ENCODE peak calls at places on chromosomes 2 and 18, in seven cellular contexts. I, A, P, H, T, Q and Z are unnamed samples.

GRCh38 chr2:242038166-242038927 is 168.8 kb downstream of the RTP5 start:
- DNase-seq in T (no peak), P (peak; percentile 67), H (no peak), I (no peak), Q (no peak), A (no peak), Z (no peak)

GRCh38 chr2:160791884-160792283 is 298.3 kb upstream of the RBMS1 start:
- DNase-seq in P (no peak), Q (no peak), I (no peak), T (no peak), A (no peak), H (no peak), Z (no peak)

GRCh38 chr2:73716518-73717250 is 20.5 kb downstream of the TPRKB start:
- DNase-seq in T (no peak), P (peak; percentile 73), H (no peak), I (peak; percentile 77), A (no peak), Q (no peak), Z (no peak)

GRCh38 chr18:59988098-59988706 is 88.4 kb downstream of the PMAIP1 start:
- DNase-seq in H (peak; percentile 49), A (no peak), P (peak; percentile 23), T (peak; percentile 38), I (peak; percentile 52), Q (no peak), Z (peak; percentile 20)

GRCh38 chr2:85312404-85312803 is 15.4 kb downstream of the TGOLN2 start:
- DNase-seq in A (no peak), I (no peak), P (no peak), T (no peak), H (no peak), Q (no peak), Z (no peak)

GRCh38 chr2:85754313-85755095 is 713 bp downstream of the ATOH8 start:
- DNase-seq in I (no peak), H (no peak), P (peak; percentile 77), Q (peak; percentile 80), A (no peak), T (peak; percentile 77), Z (no peak)

GRCh38 chr2:219155054-219155644 is 5.5 kb downstream of the NHEJ1 start:
- DNase-seq in P (peak; percentile 83), T (peak; percentile 73), I (peak; percentile 81), Q (no peak), A (no peak), H (peak; percentile 78), Z (peak; percentile 79)

GRCh38 chr2:136207030-136207623 is 89.2 kb upstream of the CXCR4 start:
- DNase-seq in I (no peak), P (no peak), H (no peak), Q (no peak), A (peak; percentile 68), T (no peak), Z (no peak)

GRCh38 chr2:145287686-145288085 is 767.8 kb upstream of the ZEB2 start:
- DNase-seq in I (no peak), H (no peak), A (no peak), Q (no peak), T (no peak), P (no peak), Z (no peak)

GRCh38 chr2:208098267-208098666 is 26.1 kb downstream of the CRYGD start:
- DNase-seq in H (no peak), Q (peak; percentile 23), P (no peak), I (no peak), T (no peak), A (no peak), Z (no peak)

GRCh38 chr2:118016911-118017310 is 3.0 kb upstream of the CCDC93 start:
- DNase-seq in P (no peak), Q (no peak), A (no peak), T (no peak), I (no peak), H (no peak), Z (no peak)

GRCh38 chr2:18986046-18986445 is 372.4 kb downstream of the OSR1 start:
- DNase-seq in I (no peak), A (no peak), H (no peak), T (no peak), P (no peak), Q (no peak), Z (no peak)

GRCh38 chr2:85445316-85446295 is 27.1 kb downstream of the SH2D6 start:
- DNase-seq in H (no peak), I (no peak), T (peak; percentile 73), A (no peak), P (no peak), Q (no peak), Z (no peak)

GRCh38 chr18:3305354-3305762 is 43.4 kb downstream of the MYL12B start:
- DNase-seq in T (no peak), I (peak; percentile 60), P (no peak), H (no peak), A (no peak), Q (no peak), Z (no peak)

GRCh38 chr2:2014251-2014761 is 270.0 kb upstream of the PXDN start:
- DNase-seq in A (no peak), I (no peak), P (no peak), H (no peak), T (peak; percentile 82), Q (no peak), Z (no peak)

GRCh38 chr2:177754476-177754873 is 318.1 kb downstream of the PDE11A start:
- DNase-seq in H (no peak), Q (no peak), T (peak; percentile 10), I (peak; percentile 65), A (no peak), P (no peak), Z (no peak)

GRCh38 chr2:10135296-10136089 is 13.0 kb downstream of the RRM2 start:
- DNase-seq in P (no peak), H (no peak), A (no peak), Q (no peak), T (no peak), I (peak; percentile 42), Z (no peak)

GRCh38 chr2:61675204-61675603 is 137.0 kb upstream of the XPO1 start:
- DNase-seq in Q (no peak), I (no peak), H (no peak), T (no peak), P (no peak), A (no peak), Z (no peak)

GRCh38 chr18:68642003-68642402 is 72.9 kb downstream of the TMX3 start:
- DNase-seq in Q (no peak), A (no peak), H (no peak), I (no peak), P (no peak), T (no peak), Z (no peak)

GRCh38 chr2:173400760-173401159 is 46.1 kb downstream of the CDCA7 start:
- DNase-seq in Q (no peak), H (peak; percentile 43), A (no peak), I (peak; percentile 61), T (peak; percentile 34), P (peak; percentile 31), Z (peak; percentile 46)

GRCh38 chr2:113173563-113174368 is at the start of gene PSD4:
- DNase-seq in Q (no peak), T (no peak), H (no peak), I (peak; percentile 92), A (peak; percentile 67), P (no peak), Z (no peak)

GRCh38 chr2:113176696-113177355 is 3.1 kb downstream of the PSD4 start:
- DNase-seq in H (no peak), P (no peak), I (no peak), T (no peak), Q (no peak), A (no peak), Z (no peak)

GRCh38 chr2:113175736-113176695 is 2.2 kb downstream of the PSD4 start:
- DNase-seq in H (no peak), I (no peak), T (no peak), A (no peak), P (no peak), Q (no peak), Z (no peak)

GRCh38 chr2:113174369-113174735 is 581 bp downstream of the PSD4 start:
- DNase-seq in H (no peak), P (no peak), I (peak; percentile 53), A (no peak), T (no peak), Q (no peak), Z (no peak)

DNA sequence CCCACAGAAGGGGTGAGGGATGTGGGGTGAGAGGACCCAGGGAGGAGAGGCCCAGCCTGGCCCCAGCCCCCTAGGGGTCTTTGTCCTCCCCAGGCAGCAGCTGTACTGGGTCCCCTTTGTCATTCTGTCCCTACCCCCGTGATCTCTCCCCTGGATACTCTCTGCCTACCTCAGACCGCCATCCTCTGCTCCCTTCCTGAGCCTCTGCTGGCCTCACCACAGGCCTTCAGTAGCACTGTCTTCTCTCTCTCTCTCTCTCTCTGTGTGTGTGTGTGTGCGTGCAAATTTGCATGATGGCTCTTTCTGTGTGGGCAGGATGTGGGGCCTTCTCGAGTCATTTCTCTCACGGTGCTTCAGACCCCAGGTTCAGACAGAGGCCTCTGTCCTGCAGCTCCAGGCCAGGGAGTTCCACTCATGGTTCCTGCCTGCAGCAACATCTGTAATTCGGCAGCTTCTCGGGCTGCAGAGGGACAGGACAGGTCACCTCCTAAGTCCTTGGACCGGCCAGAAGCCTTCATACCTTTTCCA is 1.4 kb downstream of the PSD4 start:
- DNase-seq in H (no peak), Q (no peak), A (peak; percentile 87), I (no peak), P (no peak), T (no peak), Z (no peak)
- H3K4me3 ChIP-seq in H (no peak overlapping the region), Q (no peak overlapping the region), A (peak overlapping the region; percentile 95), I (peak overlapping the region; percentile 70), P (peak overlapping the region; percentile 42), T (no peak overlapping the region), Z (no peak overlapping the region)

GRCh38 chr2:11356760-11357159 is 12.3 kb upstream of the ROCK2 start:
- DNase-seq in I (no peak), P (no peak), A (no peak), T (no peak), Q (no peak), H (no peak), Z (no peak)
- TF ChIP-seq YY1 in I (no peak), P (no peak), A (no peak), T (no peak), Q (no peak), H (no peak), Z (no peak)

GRCh38 chr18:46482831-46483230 is 174.2 kb downstream of the LOXHD1 start:
- DNase-seq in I (no peak), H (no peak), A (no peak), Q (no peak), P (no peak), T (no peak), Z (no peak)

GRCh38 chr18:46485675-46486200 is 171.3 kb downstream of the LOXHD1 start:
- DNase-seq in P (no peak), T (no peak), Q (no peak), H (no peak), I (no peak), A (no peak), Z (no peak)

GRCh38 chr18:46481847-46482245 is 175.2 kb downstream of the LOXHD1 start:
- DNase-seq in T (no peak), A (no peak), P (no peak), I (no peak), H (no peak), Q (no peak), Z (no peak)

GRCh38 chr18:46488472-46489213 is 168.4 kb downstream of the LOXHD1 start:
- DNase-seq in A (no peak), I (no peak), Q (no peak), P (no peak), T (no peak), H (no peak), Z (no peak)

GRCh38 chr18:46484971-46485370 is 172.0 kb downstream of the LOXHD1 start:
- DNase-seq in I (no peak), H (no peak), Q (no peak), A (no peak), T (no peak), P (no peak), Z (no peak)
- H3K4me3 ChIP-seq in I (no peak overlapping the region), H (no peak overlapping the region), Q (no peak overlapping the region), A (no peak overlapping the region), T (no peak overlapping the region), P (no peak overlapping the region), Z (no peak overlapping the region)

GRCh38 chr2:70785137-70785911 is 5.1 kb downstream of the FIGLA start:
- DNase-seq in A (no peak), P (peak; percentile 38), T (peak; percentile 58), I (peak; percentile 85), Q (no peak), H (peak; percentile 41), Z (no peak)
- TF ChIP-seq YY1 in A (no peak), P (no peak), T (no peak), I (no peak), Q (no peak), H (no peak), Z (no peak)